ENCODE peak calls at places on chromosomes 7 and 10, in nine cellular contexts. K is K562, H is A549, E is fibroblast of lung, P is ovary, M is GM13976, V is HFF-Myc, J is AG04450, R is bronchial epithelial cell. Z is an unnamed sample.

GRCh38 chr7:79741684-79742083 is 288.2 kb upstream of the MAGI2 start:
- DNase-seq in K (no peak), H (no peak), E (no peak), P (no peak), M (no peak), V (no peak), J (no peak), R (no peak), Z (no peak)

GRCh38 chr10:126277177-126277576 is 111.1 kb downstream of the ADAM12 start:
- DNase-seq in K (no peak), H (no peak), E (no peak), P (no peak), M (no peak), V (no peak), J (no peak), R (no peak), Z (no peak)

GRCh38 chr10:110507303-110507702 is 9.6 kb downstream of the DUSP5 start:
- DNase-seq in K (no peak), H (no peak), E (no peak), P (no peak), M (no peak), V (no peak), J (no peak), R (no peak), Z (no peak)

GRCh38 chr7:151313857-151314256 is 27.8 kb upstream of the NUB1 start:
- DNase-seq in K (no peak), H (no peak), E (peak), P (no peak), M (no peak), V (no peak), J (no peak), R (no peak), Z (no peak)

GRCh38 chr10:44745920-44746319 is 165.2 kb upstream of the TMEM72 start:
- DNase-seq in K (no peak), H (no peak), E (no peak), P (no peak), M (no peak), V (no peak), J (no peak), R (peak), Z (no peak)

GRCh38 chr10:25683291-25683690 is 250.7 kb upstream of the MYO3A start:
- DNase-seq in K (no peak), H (no peak), E (no peak), P (no peak), M (no peak), V (no peak), J (no peak), R (peak), Z (no peak)

GRCh38 chr10:71522438-71523144 is 125.9 kb downstream of the CDH23 start:
- DNase-seq in K (no peak), H (no peak), E (no peak), P (no peak), M (no peak), V (no peak), J (no peak), R (no peak), Z (no peak)

GRCh38 chr7:101535333-101535732 is 93.8 kb downstream of the MYL10 start:
- DNase-seq in K (no peak), H (no peak), E (no peak), P (no peak), M (no peak), V (no peak), J (no peak), R (no peak), Z (no peak)

GRCh38 chr10:111034598-111035310 is 42.1 kb upstream of the ADRA2A start:
- DNase-seq in K (no peak), H (no peak), E (peak), P (no peak), M (no peak), V (no peak), J (no peak), R (no peak), Z (no peak)

DNA sequence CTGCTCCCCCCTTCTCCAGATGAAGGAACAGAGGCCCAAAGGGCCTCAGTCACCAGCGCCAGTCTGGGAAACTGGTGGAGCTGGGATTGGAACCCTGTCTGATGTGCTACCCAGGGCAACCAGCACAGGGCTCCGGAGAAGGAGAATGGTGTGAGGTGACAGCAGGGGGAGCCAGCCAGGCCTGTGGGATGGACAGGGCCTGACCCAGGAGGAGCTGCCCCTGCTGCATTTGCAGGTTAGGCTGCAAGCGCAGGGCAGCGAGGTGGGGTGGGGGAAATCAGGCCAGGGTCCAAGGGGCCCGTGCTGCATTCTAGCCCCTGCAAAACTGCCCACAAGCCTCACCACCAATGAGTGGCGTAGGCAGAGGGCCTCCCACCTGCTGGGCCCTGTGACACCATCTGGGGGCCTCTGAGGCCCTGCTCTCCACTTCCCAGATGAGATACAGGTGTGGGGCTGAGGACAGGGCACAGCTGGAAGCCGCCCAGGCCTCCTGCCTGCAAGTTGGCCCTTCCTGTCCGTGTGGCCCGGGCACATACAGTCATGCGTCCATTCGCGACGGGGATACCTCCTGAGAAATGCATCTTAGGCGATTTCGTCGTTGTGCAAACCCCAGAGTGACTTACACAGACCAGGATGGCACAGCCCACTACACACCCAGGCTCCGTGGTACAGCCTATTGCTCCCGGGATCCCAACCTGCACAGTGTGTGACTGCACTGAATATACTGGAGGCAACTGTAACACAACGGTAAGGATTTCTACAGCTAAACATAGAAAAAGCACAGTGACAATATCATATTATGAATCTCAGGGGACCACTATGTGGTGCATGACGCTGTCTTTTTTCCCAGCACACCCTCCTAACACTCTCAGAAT is 45.2 kb downstream of the RASGEF1A start:
- DNase-seq in K (no peak), H (peak), E (no peak), P (no peak), M (no peak), V (no peak), J (no peak), R (no peak), Z (no peak)
- TF ChIP-seq CTCF in K (peak), H (no peak), E (no peak), P (no peak), M (peak), V (peak), J (peak), R (peak), Z (no peak)

GRCh38 chr7:71216211-71216610 is 84.3 kb downstream of the GALNT17 start:
- DNase-seq in K (no peak), H (no peak), E (no peak), P (no peak), M (no peak), V (no peak), J (no peak), R (no peak), Z (no peak)

GRCh38 chr7:71221549-71221948 is 89.6 kb downstream of the GALNT17 start:
- DNase-seq in K (no peak), H (no peak), E (no peak), P (no peak), M (no peak), V (no peak), J (no peak), R (no peak), Z (no peak)

GRCh38 chr7:71221049-71221448 is 89.1 kb downstream of the GALNT17 start:
- DNase-seq in K (no peak), H (no peak), E (no peak), P (no peak), M (no peak), V (no peak), J (no peak), R (no peak), Z (no peak)

DNA sequence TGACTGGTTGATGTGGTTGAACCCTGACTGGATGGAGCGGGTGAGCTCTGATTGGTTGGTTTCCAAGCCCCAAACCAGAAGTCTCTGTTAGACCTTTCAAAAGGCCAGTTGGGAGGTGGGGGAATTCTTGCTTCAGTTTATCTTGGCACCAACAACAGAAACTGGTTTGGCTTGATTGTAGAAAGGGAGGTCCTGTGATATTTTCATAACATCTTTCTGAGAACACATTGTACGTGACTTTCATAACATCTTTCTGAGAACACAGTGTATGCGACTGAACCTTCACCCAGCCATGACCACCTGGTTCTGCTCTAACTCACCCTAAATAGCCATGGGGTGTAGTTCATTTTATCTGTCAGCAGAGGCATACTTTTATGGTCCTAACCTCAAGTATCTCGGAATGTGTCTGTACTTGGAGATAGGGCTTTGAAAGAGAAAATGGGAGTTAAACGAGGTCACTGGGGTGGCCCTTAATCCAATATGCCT is 88.3 kb downstream of the GALNT17 start:
- DNase-seq in K (peak), H (no peak), E (no peak), P (no peak), M (no peak), V (no peak), J (no peak), R (no peak), Z (no peak)
- TF ChIP-seq CTCF in K (no peak), H (no peak), E (no peak), P (peak), M (no peak), V (no peak), J (no peak), R (no peak), Z (no peak)

DNA sequence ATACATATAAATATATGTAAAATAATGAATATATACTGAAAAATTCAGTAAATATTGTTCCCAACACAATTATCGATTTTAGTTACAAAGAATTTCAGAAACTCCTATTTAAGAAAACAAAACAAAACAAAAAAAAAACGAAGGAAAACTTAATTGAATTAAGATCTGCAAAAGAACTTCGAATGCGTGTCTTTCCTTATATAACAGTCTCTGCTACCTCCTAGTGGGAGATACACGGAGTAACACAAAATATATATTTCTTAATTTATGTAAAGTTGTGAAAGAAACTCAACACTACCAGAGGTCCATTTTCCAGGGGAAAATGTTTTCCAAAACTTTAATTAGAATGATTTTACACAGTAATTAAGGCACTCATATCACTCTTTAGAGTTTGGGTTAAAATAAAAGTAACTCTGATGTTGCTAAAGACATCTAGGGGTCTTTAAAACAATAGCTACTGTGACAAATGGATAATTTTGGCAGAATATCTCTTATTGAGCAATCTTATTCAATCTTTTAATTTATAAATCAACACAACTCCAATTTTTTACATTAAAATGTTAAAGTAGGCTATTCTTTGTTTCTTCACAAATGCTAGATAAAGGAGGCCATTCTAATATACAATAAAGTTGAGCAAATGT is 41.6 kb downstream of the NEBL start:
- DNase-seq in K (no peak), H (no peak), E (peak), P (no peak), M (no peak), V (no peak), J (peak), R (peak), Z (no peak)
- TF ChIP-seq CTCF in K (peak), H (peak), E (peak), P (no peak), M (no peak), V (peak), J (peak), R (peak), Z (peak)

GRCh38 chr10:91090761-91091529 is 129.5 kb upstream of the PCGF5 start:
- DNase-seq in K (no peak), H (no peak), E (peak), P (no peak), M (peak), V (no peak), J (no peak), R (no peak), Z (no peak)
- TF ChIP-seq CTCF in K (peak), H (no peak), E (peak), P (no peak), M (no peak), V (peak), J (peak), R (no peak), Z (peak)

DNA sequence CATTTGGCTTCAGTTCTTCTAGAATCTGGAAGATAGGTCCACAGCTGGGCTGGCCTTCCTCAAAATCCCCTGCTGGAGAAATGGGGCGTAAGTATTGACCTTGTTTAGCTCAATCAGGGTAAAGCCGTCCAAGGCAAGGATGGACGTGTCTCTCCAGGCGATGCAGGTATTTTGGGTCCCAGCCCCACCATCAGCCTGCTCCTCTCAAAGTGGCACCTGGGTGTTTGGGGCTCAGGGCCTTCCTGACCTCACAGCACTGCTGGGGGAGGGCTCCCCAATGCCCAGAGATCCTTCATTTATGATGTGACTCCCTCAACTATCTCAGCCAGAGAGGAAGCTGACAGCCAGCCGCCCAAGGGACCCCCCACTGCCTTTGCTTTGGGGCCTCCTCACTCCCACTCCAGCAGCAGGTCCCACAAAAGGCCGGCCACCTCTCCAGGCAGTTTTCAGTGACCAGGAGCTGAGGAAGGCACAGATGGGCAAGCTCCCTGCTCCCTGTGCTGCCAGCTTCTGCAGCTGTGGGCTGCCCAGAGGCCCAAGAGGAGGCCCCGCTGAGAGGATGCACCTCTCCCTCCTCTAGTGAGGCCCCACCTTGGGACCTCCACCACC is 140.0 kb upstream of the TCERG1L start:
- DNase-seq in K (no peak), H (no peak), E (no peak), P (no peak), M (no peak), V (no peak), J (no peak), R (no peak), Z (no peak)
- TF ChIP-seq CTCF in K (no peak), H (no peak), E (no peak), P (no peak), M (no peak), V (no peak), J (no peak), R (no peak), Z (no peak)

DNA sequence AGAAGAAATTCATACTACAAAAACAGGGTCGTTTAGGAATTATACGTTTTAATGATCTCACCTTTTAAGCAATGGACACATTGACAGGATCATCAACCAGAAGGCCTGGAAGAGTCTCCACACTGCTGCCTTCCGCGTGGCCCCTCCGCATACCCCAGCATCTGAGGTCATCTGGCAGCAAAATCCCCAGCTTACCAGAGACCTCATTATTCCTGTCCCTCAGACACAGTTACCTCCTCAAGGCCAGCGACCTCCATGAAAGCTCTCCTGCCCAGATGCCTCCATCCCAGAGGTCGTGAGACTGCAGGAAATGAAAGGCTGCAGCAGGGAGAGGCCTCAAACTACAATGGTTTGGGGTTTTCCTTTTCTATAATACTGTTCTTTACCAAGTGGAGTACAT is 14.8 kb upstream of the GSAP start:
- DNase-seq in K (no peak), H (no peak), E (no peak), P (no peak), M (no peak), V (no peak), J (no peak), R (no peak), Z (no peak)
- TF ChIP-seq CTCF in K (no peak), H (no peak), E (no peak), P (no peak), M (no peak), V (no peak), J (no peak), R (no peak), Z (no peak)